ENCODE peak calls at places on chromosomes 11 and 22, in seven cellular contexts. H, R, S, T, C, A and Z are unnamed samples.

GRCh38 chr11:57116654-57117053 is 65.1 kb upstream of the LRRC55 start:
- DNase-seq in H (no peak), R (no peak), S (peak; percentile 8), T (peak; percentile 12), C (no peak), A (peak; percentile 70), Z (no peak)

GRCh38 chr11:114019046-114019445 is 40.5 kb upstream of the ZBTB16 start:
- DNase-seq in H (no peak), R (no peak), S (no peak), T (no peak), C (no peak), A (no peak), Z (no peak)

GRCh38 chr11:3083321-3083720 is 26.1 kb upstream of the CARS1 start:
- DNase-seq in H (no peak), R (peak; percentile 19), S (no peak), T (no peak), C (no peak), A (no peak), Z (no peak)

GRCh38 chr11:10366568-10367331 is 61.9 kb downstream of the ADM start:
- DNase-seq in H (peak; percentile 96), R (peak; percentile 82), S (peak; percentile 56), T (peak; percentile 79), C (peak; percentile 41), A (peak; percentile 87), Z (no peak)

GRCh38 chr11:128518493-128519207 is 68.7 kb downstream of the ETS1 start:
- DNase-seq in H (no peak), R (no peak), S (no peak), T (no peak), C (no peak), A (no peak), Z (no peak)

GRCh38 chr11:71946144-71946571 is 17.3 kb downstream of the RNF121 start:
- DNase-seq in H (peak; percentile 19), R (no peak), S (no peak), T (no peak), C (no peak), A (peak; percentile 52), Z (no peak)

GRCh38 chr22:22681221-22681739 is 36.9 kb downstream of the GGTLC2 start:
- DNase-seq in H (peak; percentile 11), R (no peak), S (no peak), T (no peak), C (no peak), A (no peak), Z (no peak)

GRCh38 chr11:9840460-9841004 is 176.7 kb downstream of the SWAP70 start:
- DNase-seq in H (no peak), R (no peak), S (no peak), T (no peak), C (no peak), A (no peak), Z (no peak)

GRCh38 chr22:30298005-30298701 is 8.8 kb upstream of the CASTOR1 start:
- DNase-seq in H (no peak), R (no peak), S (no peak), T (no peak), C (no peak), A (no peak), Z (no peak)

GRCh38 chr11:70669871-70670683 is 271.7 kb downstream of the CTTN start:
- DNase-seq in H (no peak), R (no peak), S (no peak), T (no peak), C (no peak), A (no peak), Z (no peak)

GRCh38 chr11:107043242-107043991 is 25.1 kb upstream of the GUCY1A2 start:
- DNase-seq in H (peak; percentile 92), R (no peak), S (no peak), T (no peak), C (no peak), A (peak; percentile 98), Z (no peak)

GRCh38 chr22:31230155-31230870 is 18.2 kb downstream of the LIMK2 start:
- DNase-seq in H (no peak), R (no peak), S (no peak), T (no peak), C (no peak), A (no peak), Z (no peak)

GRCh38 chr22:36362819-36363377 is 24.9 kb downstream of the MYH9 start:
- DNase-seq in H (no peak), R (peak; percentile 53), S (no peak), T (no peak), C (no peak), A (no peak), Z (no peak)

GRCh38 chr11:8224161-8224591 is 39.5 kb downstream of the LMO1 start:
- DNase-seq in H (no peak), R (no peak), S (no peak), T (no peak), C (no peak), A (no peak), Z (no peak)

GRCh38 chr11:77361184-77361583 is 59.7 kb upstream of the GDPD4 start:
- DNase-seq in H (no peak), R (no peak), S (no peak), T (no peak), C (no peak), A (peak; percentile 13), Z (no peak)

GRCh38 chr11:62479631-62480201 is 60.9 kb downstream of the SCGB1A1 start:
- DNase-seq in H (no peak), R (peak; percentile 54), S (no peak), T (no peak), C (no peak), A (no peak), Z (no peak)

GRCh38 chr11:16082532-16083055 is 273.8 kb downstream of the SOX6 start:
- DNase-seq in H (no peak), R (no peak), S (no peak), T (peak; percentile 78), C (no peak), A (no peak), Z (no peak)

GRCh38 chr11:69295995-69296889 is 2.3 kb downstream of the MYEOV start:
- DNase-seq in H (peak; percentile 48), R (peak; percentile 84), S (no peak), T (no peak), C (no peak), A (peak; percentile 52), Z (no peak)

GRCh38 chr22:24153353-24153752 is 27.9 kb upstream of the SUSD2 start:
- DNase-seq in H (peak; percentile 42), R (no peak), S (no peak), T (no peak), C (no peak), A (peak; percentile 46), Z (no peak)